ENCODE peak calls at places on chromosomes 16 and 17, in six cellular contexts. One of them, this sample, is unnamed.

GRCh38 chr17:81405382-81406005 is 10.2 kb downstream of the BAHCC1 start:
- DNase-seq in colonic mucosa: no peak
- DNase-seq in MM.1S: no peak
- DNase-seq in ovary: peak
- DNase-seq in cardiac fibroblast: peak
- DNase-seq in cardiac muscle cell: peak
- DNase-seq in this sample: no peak

GRCh38 chr16:78684040-78684611 is 584.7 kb downstream of the WWOX start:
- DNase-seq in cardiac fibroblast: peak
- DNase-seq in cardiac muscle cell: peak
- DNase-seq in colonic mucosa: peak
- DNase-seq in ovary: peak
- DNase-seq in MM.1S: no peak
- DNase-seq in this sample: no peak

GRCh38 chr17:69961488-69962145 is 113.4 kb upstream of the KCNJ16 start:
- DNase-seq in ovary: peak
- DNase-seq in MM.1S: peak
- DNase-seq in cardiac fibroblast: no peak
- DNase-seq in cardiac muscle cell: no peak
- DNase-seq in colonic mucosa: no peak
- DNase-seq in this sample: no peak

GRCh38 chr17:44780845-44781480 is 22.2 kb downstream of the ADAM11 start:
- DNase-seq in cardiac muscle cell: no peak
- DNase-seq in MM.1S: no peak
- DNase-seq in cardiac fibroblast: no peak
- DNase-seq in colonic mucosa: no peak
- DNase-seq in ovary: no peak
- DNase-seq in this sample: no peak

GRCh38 chr17:70123193-70123592 is 46.1 kb upstream of the KCNJ2 start:
- DNase-seq in ovary: no peak
- DNase-seq in MM.1S: no peak
- DNase-seq in cardiac muscle cell: no peak
- DNase-seq in colonic mucosa: no peak
- DNase-seq in cardiac fibroblast: no peak
- DNase-seq in this sample: no peak

GRCh38 chr17:30921544-30922196 is at the start of gene ADAP2:
- DNase-seq in ovary: peak
- DNase-seq in colonic mucosa: peak
- DNase-seq in cardiac muscle cell: peak
- DNase-seq in cardiac fibroblast: no peak
- DNase-seq in MM.1S: peak
- DNase-seq in this sample: no peak

GRCh38 chr17:3712811-3713463 is 10.8 kb upstream of the HASPIN start:
- DNase-seq in cardiac muscle cell: no peak
- DNase-seq in cardiac fibroblast: no peak
- DNase-seq in ovary: no peak
- DNase-seq in MM.1S: no peak
- DNase-seq in colonic mucosa: no peak
- DNase-seq in this sample: peak

GRCh38 chr16:30570621-30571443 is 682 bp downstream of the ZNF688 start:
- DNase-seq in colonic mucosa: no peak
- DNase-seq in ovary: peak
- DNase-seq in cardiac fibroblast: peak
- DNase-seq in MM.1S: no peak
- DNase-seq in cardiac muscle cell: peak
- DNase-seq in this sample: no peak

GRCh38 chr17:73057196-73057595 is 35.3 kb downstream of the SLC39A11 start:
- DNase-seq in cardiac fibroblast: no peak
- DNase-seq in ovary: no peak
- DNase-seq in MM.1S: no peak
- DNase-seq in colonic mucosa: no peak
- DNase-seq in cardiac muscle cell: no peak
- DNase-seq in this sample: no peak

GRCh38 chr17:16661217-16661616 is 7.6 kb upstream of the ZNF624 start:
- DNase-seq in colonic mucosa: no peak
- DNase-seq in ovary: no peak
- DNase-seq in cardiac muscle cell: no peak
- DNase-seq in cardiac fibroblast: no peak
- DNase-seq in MM.1S: no peak
- DNase-seq in this sample: no peak

GRCh38 chr16:84518804-84519341 is 14.4 kb upstream of the MEAK7 start:
- DNase-seq in cardiac fibroblast: no peak
- DNase-seq in colonic mucosa: peak
- DNase-seq in cardiac muscle cell: no peak
- DNase-seq in MM.1S: no peak
- DNase-seq in ovary: no peak
- DNase-seq in this sample: peak

GRCh38 chr17:18954321-18954720 is 2.4 kb downstream of the SLC5A10 start:
- DNase-seq in colonic mucosa: no peak
- DNase-seq in cardiac muscle cell: no peak
- DNase-seq in cardiac fibroblast: no peak
- DNase-seq in ovary: no peak
- DNase-seq in MM.1S: no peak
- DNase-seq in this sample: no peak
- H3K4me3 ChIP-seq in colonic mucosa: no peak
- H3K4me3 ChIP-seq in cardiac muscle cell: no peak
- H3K4me3 ChIP-seq in cardiac fibroblast: no peak
- H3K4me3 ChIP-seq in ovary: no peak
- H3K4me3 ChIP-seq in MM.1S: no peak
- H3K4me3 ChIP-seq in this sample: no peak

GRCh38 chr16:71230122-71230845 is at the start of gene HYDIN:
- DNase-seq in ovary: peak
- DNase-seq in cardiac muscle cell: peak
- DNase-seq in cardiac fibroblast: peak
- DNase-seq in MM.1S: no peak
- DNase-seq in colonic mucosa: peak
- DNase-seq in this sample: no peak
- H3K4me3 ChIP-seq in ovary: no peak
- H3K4me3 ChIP-seq in cardiac muscle cell: peak
- H3K4me3 ChIP-seq in cardiac fibroblast: no peak
- H3K4me3 ChIP-seq in MM.1S: no peak
- H3K4me3 ChIP-seq in colonic mucosa: no peak
- H3K4me3 ChIP-seq in this sample: no peak

GRCh38 chr17:79833110-79833450 is 6.2 kb downstream of the CBX4 start:
- DNase-seq in cardiac fibroblast: no peak
- DNase-seq in ovary: no peak
- DNase-seq in MM.1S: no peak
- DNase-seq in cardiac muscle cell: no peak
- DNase-seq in colonic mucosa: no peak
- DNase-seq in this sample: no peak

GRCh38 chr17:79833744-79834574 is 5.3 kb downstream of the CBX4 start:
- DNase-seq in cardiac fibroblast: no peak
- DNase-seq in ovary: no peak
- DNase-seq in cardiac muscle cell: no peak
- DNase-seq in MM.1S: no peak
- DNase-seq in colonic mucosa: no peak
- DNase-seq in this sample: no peak

GRCh38 chr17:79830763-79831366 is 8.4 kb downstream of the CBX4 start:
- DNase-seq in MM.1S: no peak
- DNase-seq in cardiac fibroblast: no peak
- DNase-seq in cardiac muscle cell: no peak
- DNase-seq in colonic mucosa: no peak
- DNase-seq in ovary: no peak
- DNase-seq in this sample: no peak

GRCh38 chr17:79831367-79832210 is 7.7 kb downstream of the CBX4 start:
- DNase-seq in cardiac muscle cell: peak
- DNase-seq in colonic mucosa: peak
- DNase-seq in cardiac fibroblast: no peak
- DNase-seq in MM.1S: no peak
- DNase-seq in ovary: peak
- DNase-seq in this sample: no peak

GRCh38 chr17:79832211-79833109 is 6.8 kb downstream of the CBX4 start:
- DNase-seq in cardiac fibroblast: no peak
- DNase-seq in cardiac muscle cell: peak
- DNase-seq in ovary: no peak
- DNase-seq in MM.1S: no peak
- DNase-seq in colonic mucosa: peak
- DNase-seq in this sample: no peak
- H3K4me3 ChIP-seq in cardiac fibroblast: no peak
- H3K4me3 ChIP-seq in cardiac muscle cell: peak
- H3K4me3 ChIP-seq in ovary: no peak
- H3K4me3 ChIP-seq in MM.1S: no peak
- H3K4me3 ChIP-seq in colonic mucosa: peak
- H3K4me3 ChIP-seq in this sample: no peak

DNA sequence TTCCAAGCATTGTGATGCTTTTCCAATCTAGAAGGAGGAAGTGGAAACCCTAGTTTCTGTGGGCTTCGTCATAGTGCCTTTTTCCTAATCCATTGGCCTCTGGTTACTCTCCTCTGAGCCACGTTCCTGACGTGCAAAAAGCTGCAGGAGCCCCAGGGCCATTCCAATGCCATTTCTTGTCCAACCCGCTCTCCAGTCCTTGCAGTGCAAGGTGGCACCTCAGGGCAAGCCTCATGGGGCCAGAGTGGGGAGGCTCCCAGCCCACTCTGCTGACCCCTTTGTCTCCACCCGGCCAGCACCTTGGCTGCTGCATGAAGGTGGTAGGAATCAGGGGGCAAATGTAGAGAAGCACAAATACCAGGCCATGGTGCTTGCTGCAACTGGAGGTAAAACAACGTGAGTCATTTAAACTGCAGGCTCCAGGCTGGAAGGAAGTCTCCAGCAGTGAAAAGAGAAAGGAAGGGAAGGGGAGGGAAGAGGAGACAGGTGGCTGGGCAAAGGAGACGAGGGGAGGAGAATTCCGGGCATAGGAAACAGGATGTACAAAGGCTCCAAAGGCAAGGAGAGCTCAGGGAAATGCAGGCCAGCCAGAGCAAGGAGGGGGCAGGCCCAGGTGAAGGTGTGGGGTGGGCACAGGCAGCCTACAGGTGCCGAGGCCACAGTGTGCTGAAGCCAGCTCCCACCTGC is 168.2 kb upstream of the TNRC6C start:
- DNase-seq in cardiac fibroblast: no peak
- DNase-seq in cardiac muscle cell: no peak
- DNase-seq in MM.1S: no peak
- DNase-seq in ovary: no peak
- DNase-seq in colonic mucosa: no peak
- DNase-seq in this sample: no peak
- H3K4me3 ChIP-seq in cardiac fibroblast: no peak
- H3K4me3 ChIP-seq in cardiac muscle cell: no peak
- H3K4me3 ChIP-seq in MM.1S: no peak
- H3K4me3 ChIP-seq in ovary: no peak
- H3K4me3 ChIP-seq in colonic mucosa: no peak
- H3K4me3 ChIP-seq in this sample: no peak

DNA sequence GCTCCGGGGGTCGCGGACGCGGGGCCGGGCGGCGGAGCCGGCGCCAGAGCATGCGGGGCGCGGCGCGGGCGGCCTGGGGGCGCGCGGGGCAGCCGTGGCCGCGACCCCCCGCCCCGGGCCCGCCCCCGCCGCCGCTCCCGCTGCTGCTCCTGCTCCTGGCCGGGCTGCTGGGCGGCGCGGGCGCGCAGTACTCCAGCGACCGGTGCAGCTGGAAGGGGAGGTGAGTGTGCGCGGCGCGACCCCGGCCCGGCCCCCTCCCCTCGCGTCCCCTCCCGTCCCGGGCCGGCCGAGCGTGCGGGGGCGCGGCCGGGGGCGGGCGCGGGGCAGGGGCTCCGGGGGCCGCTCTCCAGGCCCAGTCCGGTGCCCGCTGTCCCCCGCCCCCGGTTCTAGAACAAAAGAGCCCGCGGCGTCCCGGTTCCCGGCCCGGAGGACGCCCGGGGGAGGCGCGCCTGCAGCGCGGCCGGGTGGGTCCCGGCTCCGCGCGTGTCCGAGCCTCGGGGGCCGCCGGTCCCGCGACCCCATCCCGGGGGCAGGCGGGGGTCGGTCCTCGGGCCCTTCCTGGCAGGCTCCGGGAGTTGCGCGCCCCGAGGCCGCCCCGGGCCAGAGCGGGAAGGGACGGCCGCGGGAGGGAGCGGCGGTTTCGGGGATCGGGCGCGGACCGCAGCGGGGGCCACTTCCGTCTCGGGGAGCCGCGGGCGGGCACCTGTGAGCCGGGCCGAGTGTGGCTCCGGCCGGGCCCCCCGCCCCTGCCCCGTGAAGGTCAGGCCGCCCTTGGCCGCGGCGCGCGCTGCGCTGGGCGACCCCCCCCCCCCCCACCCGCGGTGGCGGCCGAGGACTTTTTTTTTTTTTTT is 582 bp downstream of the METRNL start:
- DNase-seq in MM.1S: no peak
- DNase-seq in cardiac muscle cell: no peak
- DNase-seq in colonic mucosa: no peak
- DNase-seq in ovary: no peak
- DNase-seq in cardiac fibroblast: no peak
- DNase-seq in this sample: no peak
- H3K4me3 ChIP-seq in MM.1S: no peak
- H3K4me3 ChIP-seq in cardiac muscle cell: peak
- H3K4me3 ChIP-seq in colonic mucosa: peak
- H3K4me3 ChIP-seq in ovary: peak
- H3K4me3 ChIP-seq in cardiac fibroblast: peak
- H3K4me3 ChIP-seq in this sample: no peak

GRCh38 chr17:1087381-1088241 is 90.7 kb downstream of the TIMM22 start:
- DNase-seq in cardiac muscle cell: no peak
- DNase-seq in ovary: no peak
- DNase-seq in colonic mucosa: peak
- DNase-seq in cardiac fibroblast: no peak
- DNase-seq in MM.1S: no peak
- DNase-seq in this sample: no peak
- H3K4me3 ChIP-seq in cardiac muscle cell: no peak
- H3K4me3 ChIP-seq in ovary: no peak
- H3K4me3 ChIP-seq in colonic mucosa: no peak
- H3K4me3 ChIP-seq in cardiac fibroblast: no peak
- H3K4me3 ChIP-seq in MM.1S: no peak
- H3K4me3 ChIP-seq in this sample: no peak

GRCh38 chr16:67150833-67151396 is at the start of gene B3GNT9:
- DNase-seq in cardiac muscle cell: peak
- DNase-seq in ovary: peak
- DNase-seq in colonic mucosa: peak
- DNase-seq in MM.1S: peak
- DNase-seq in cardiac fibroblast: peak
- DNase-seq in this sample: no peak
- H3K4me3 ChIP-seq in cardiac muscle cell: peak
- H3K4me3 ChIP-seq in ovary: peak
- H3K4me3 ChIP-seq in colonic mucosa: peak
- H3K4me3 ChIP-seq in MM.1S: peak
- H3K4me3 ChIP-seq in cardiac fibroblast: peak
- H3K4me3 ChIP-seq in this sample: no peak

DNA sequence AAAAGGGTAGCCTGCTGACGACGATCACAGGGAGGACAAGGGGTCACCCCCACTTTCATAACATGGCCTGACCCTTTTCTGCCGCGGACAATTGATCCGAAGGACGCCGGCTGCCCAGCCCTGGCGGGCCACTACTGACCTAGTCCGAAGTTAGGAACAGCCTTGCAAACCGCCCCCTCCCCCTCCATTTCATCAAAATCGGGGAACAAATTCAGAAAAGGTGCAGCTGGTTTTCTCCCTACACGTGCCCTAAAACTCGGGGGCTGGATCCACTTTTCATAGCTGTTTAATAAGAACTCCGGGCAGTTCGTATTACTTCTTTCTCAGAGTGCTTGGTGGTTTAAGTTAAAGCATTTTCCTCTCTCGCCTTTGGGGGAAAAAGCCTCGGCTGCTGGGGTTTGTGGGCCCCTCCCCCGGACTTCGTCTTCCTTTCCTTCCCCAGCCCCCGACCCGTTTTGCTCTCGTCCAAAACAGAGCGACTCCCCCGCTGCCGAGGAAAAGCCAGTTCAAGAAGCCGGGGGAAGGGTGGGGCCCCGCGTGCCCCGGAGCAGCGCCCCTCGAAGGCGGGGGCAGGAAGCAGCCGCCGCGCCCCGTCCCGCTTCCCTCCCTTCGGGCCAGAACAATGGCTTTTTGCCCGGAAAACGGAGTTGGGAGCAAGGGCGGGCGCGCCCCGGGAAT is 643 bp upstream of the CBX2 start:
- DNase-seq in cardiac muscle cell: peak
- DNase-seq in colonic mucosa: peak
- DNase-seq in MM.1S: no peak
- DNase-seq in ovary: peak
- DNase-seq in cardiac fibroblast: peak
- DNase-seq in this sample: peak
- H3K4me3 ChIP-seq in cardiac muscle cell: peak
- H3K4me3 ChIP-seq in colonic mucosa: peak
- H3K4me3 ChIP-seq in MM.1S: peak
- H3K4me3 ChIP-seq in ovary: peak
- H3K4me3 ChIP-seq in cardiac fibroblast: peak
- H3K4me3 ChIP-seq in this sample: peak

This sample was measured in Jurkat, Clone E6-1.